ENCODE peak calls at places on chromosome 17, in four cellular contexts. One of them, this sample, is unnamed.

GRCh38 chr17:54780238-54780637 is 120.4 kb upstream of the TOM1L1 start:
- DNase-seq in fibroblast of villous mesenchyme: no peak
- DNase-seq in IMR-90: no peak
- DNase-seq in hepatocyte: no peak
- DNase-seq in this sample: no peak

GRCh38 chr17:58517378-58517927 is 3.0 kb upstream of the MTMR4 start:
- DNase-seq in fibroblast of villous mesenchyme: no peak
- DNase-seq in hepatocyte: no peak
- DNase-seq in IMR-90: no peak
- DNase-seq in this sample: no peak

GRCh38 chr17:79979201-79979840 is 56.4 kb downstream of the TBC1D16 start:
- DNase-seq in IMR-90: no peak
- DNase-seq in hepatocyte: no peak
- DNase-seq in fibroblast of villous mesenchyme: no peak
- DNase-seq in this sample: no peak

GRCh38 chr17:76946772-76947135 is 78.5 kb downstream of the MGAT5B start:
- DNase-seq in fibroblast of villous mesenchyme: no peak
- DNase-seq in hepatocyte: no peak
- DNase-seq in IMR-90: no peak
- DNase-seq in this sample: no peak

GRCh38 chr17:63983326-63983725 is 10.6 kb upstream of the SCN4A start:
- DNase-seq in fibroblast of villous mesenchyme: no peak
- DNase-seq in IMR-90: no peak
- DNase-seq in hepatocyte: no peak
- DNase-seq in this sample: no peak

GRCh38 chr17:48179071-48179945 is 71.7 kb downstream of the SNX11 start:
- DNase-seq in IMR-90: no peak
- DNase-seq in hepatocyte: no peak
- DNase-seq in fibroblast of villous mesenchyme: no peak
- DNase-seq in this sample: no peak

GRCh38 chr17:40542562-40543411 is 22.5 kb downstream of the CCR7 start:
- DNase-seq in IMR-90: peak
- DNase-seq in fibroblast of villous mesenchyme: peak
- DNase-seq in hepatocyte: peak
- DNase-seq in this sample: peak

GRCh38 chr17:4834621-4835020 is 1.5 kb downstream of the MINK1 start:
- DNase-seq in fibroblast of villous mesenchyme: no peak
- DNase-seq in IMR-90: no peak
- DNase-seq in hepatocyte: no peak
- DNase-seq in this sample: no peak

GRCh38 chr17:10754109-10754508 is 24.3 kb upstream of the TMEM220 start:
- DNase-seq in fibroblast of villous mesenchyme: peak
- DNase-seq in IMR-90: peak
- DNase-seq in hepatocyte: peak
- DNase-seq in this sample: peak

GRCh38 chr17:61075988-61076387 is 323.7 kb upstream of the TBX2 start:
- DNase-seq in IMR-90: no peak
- DNase-seq in fibroblast of villous mesenchyme: no peak
- DNase-seq in hepatocyte: no peak
- DNase-seq in this sample: no peak

GRCh38 chr17:32486701-32487459 is at the start of gene CDK5R1:
- DNase-seq in hepatocyte: peak
- DNase-seq in IMR-90: peak
- DNase-seq in fibroblast of villous mesenchyme: peak
- DNase-seq in this sample: no peak

GRCh38 chr17:37547986-37548385 is 58.3 kb downstream of the DUSP14 start:
- DNase-seq in IMR-90: no peak
- DNase-seq in fibroblast of villous mesenchyme: no peak
- DNase-seq in hepatocyte: no peak
- DNase-seq in this sample: no peak

GRCh38 chr17:8068736-8069586 is 18.6 kb downstream of the ALOX12B start:
- DNase-seq in fibroblast of villous mesenchyme: no peak
- DNase-seq in IMR-90: no peak
- DNase-seq in hepatocyte: no peak
- DNase-seq in this sample: no peak

GRCh38 chr17:59487161-59487873 is 78.1 kb upstream of the DHX40 start:
- DNase-seq in fibroblast of villous mesenchyme: no peak
- DNase-seq in hepatocyte: no peak
- DNase-seq in IMR-90: no peak
- DNase-seq in this sample: peak

GRCh38 chr17:21280081-21280518 is 4.4 kb upstream of the MAP2K3 start:
- DNase-seq in hepatocyte: peak
- DNase-seq in fibroblast of villous mesenchyme: peak
- DNase-seq in IMR-90: peak
- DNase-seq in this sample: peak

GRCh38 chr17:11561702-11562101 is 36.6 kb upstream of the DNAH9 start:
- DNase-seq in fibroblast of villous mesenchyme: no peak
- DNase-seq in IMR-90: no peak
- DNase-seq in hepatocyte: no peak
- DNase-seq in this sample: no peak

GRCh38 chr17:61456688-61457225 is 4.5 kb downstream of the TBX4 start:
- DNase-seq in hepatocyte: no peak
- DNase-seq in fibroblast of villous mesenchyme: no peak
- DNase-seq in IMR-90: no peak
- DNase-seq in this sample: no peak

GRCh38 chr17:75771334-75772281 is 6.6 kb upstream of the GALK1 start:
- DNase-seq in IMR-90: peak
- DNase-seq in fibroblast of villous mesenchyme: no peak
- DNase-seq in hepatocyte: peak
- DNase-seq in this sample: peak

GRCh38 chr17:75774471-75774987 is 9.5 kb upstream of the GALK1 start:
- DNase-seq in hepatocyte: no peak
- DNase-seq in fibroblast of villous mesenchyme: no peak
- DNase-seq in IMR-90: no peak
- DNase-seq in this sample: no peak

GRCh38 chr17:75773808-75774470 is 8.9 kb upstream of the GALK1 start:
- DNase-seq in fibroblast of villous mesenchyme: no peak
- DNase-seq in hepatocyte: peak
- DNase-seq in IMR-90: no peak
- DNase-seq in this sample: no peak

GRCh38 chr17:75774988-75775668 is 9.5 kb upstream of the UNK start:
- DNase-seq in fibroblast of villous mesenchyme: no peak
- DNase-seq in IMR-90: peak
- DNase-seq in hepatocyte: peak
- DNase-seq in this sample: peak

DNA sequence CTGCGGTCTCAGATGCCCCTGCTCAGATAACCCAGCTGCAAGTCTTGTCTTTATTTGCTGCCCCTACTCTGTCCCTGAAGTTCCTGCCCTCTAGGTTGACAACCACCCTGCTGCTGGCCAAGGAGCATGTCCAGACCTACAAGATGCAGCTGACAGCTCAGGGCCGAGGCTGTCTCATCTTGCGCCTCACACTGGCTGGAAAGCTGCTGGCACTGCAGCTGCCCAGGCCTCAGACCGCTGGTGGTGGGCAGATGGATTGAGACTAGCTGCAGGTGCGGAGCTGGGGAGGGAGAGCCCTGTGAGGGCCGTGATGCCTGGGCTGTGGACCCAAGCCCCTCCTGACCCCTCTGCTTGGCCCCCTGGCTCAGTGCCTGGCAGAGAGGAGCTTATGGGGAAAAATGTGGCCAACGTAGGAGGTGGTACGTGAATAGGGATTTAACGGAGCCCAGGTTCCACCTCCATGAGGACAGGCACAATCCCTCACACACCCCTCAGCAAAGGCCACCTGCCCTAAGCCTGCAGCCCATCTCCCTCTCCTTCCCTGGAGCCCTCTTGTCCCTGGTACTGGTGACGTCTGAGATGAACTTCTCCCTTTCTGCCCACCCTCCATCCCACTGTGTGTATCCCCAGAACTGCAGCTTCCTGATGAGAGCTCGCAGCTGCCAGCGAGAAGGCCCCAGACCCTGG is 8.3 kb upstream of the GALK1 start:
- DNase-seq in fibroblast of villous mesenchyme: no peak
- DNase-seq in IMR-90: no peak
- DNase-seq in hepatocyte: peak
- DNase-seq in this sample: no peak
- TF ChIP-seq CTCF in fibroblast of villous mesenchyme: no peak
- TF ChIP-seq CTCF in IMR-90: no peak
- TF ChIP-seq CTCF in hepatocyte: no peak
- TF ChIP-seq CTCF in this sample: no peak

GRCh38 chr17:66755101-66755943 is 79.6 kb upstream of the CACNG5 start:
- DNase-seq in fibroblast of villous mesenchyme: no peak
- DNase-seq in IMR-90: no peak
- DNase-seq in hepatocyte: no peak
- DNase-seq in this sample: no peak
- H3K4me3 ChIP-seq in fibroblast of villous mesenchyme: no peak
- H3K4me3 ChIP-seq in IMR-90: no peak
- H3K4me3 ChIP-seq in hepatocyte: no peak
- H3K4me3 ChIP-seq in this sample: no peak

GRCh38 chr17:12765544-12765943 is 23.8 kb upstream of the ARHGAP44 start:
- DNase-seq in fibroblast of villous mesenchyme: peak
- DNase-seq in IMR-90: peak
- DNase-seq in hepatocyte: peak
- DNase-seq in this sample: peak

GRCh38 chr17:12769981-12770380 is 19.3 kb upstream of the ARHGAP44 start:
- DNase-seq in fibroblast of villous mesenchyme: no peak
- DNase-seq in hepatocyte: no peak
- DNase-seq in IMR-90: peak
- DNase-seq in this sample: peak

GRCh38 chr17:12773153-12773552 is 16.1 kb upstream of the ARHGAP44 start:
- DNase-seq in fibroblast of villous mesenchyme: no peak
- DNase-seq in IMR-90: no peak
- DNase-seq in hepatocyte: no peak
- DNase-seq in this sample: no peak

DNA sequence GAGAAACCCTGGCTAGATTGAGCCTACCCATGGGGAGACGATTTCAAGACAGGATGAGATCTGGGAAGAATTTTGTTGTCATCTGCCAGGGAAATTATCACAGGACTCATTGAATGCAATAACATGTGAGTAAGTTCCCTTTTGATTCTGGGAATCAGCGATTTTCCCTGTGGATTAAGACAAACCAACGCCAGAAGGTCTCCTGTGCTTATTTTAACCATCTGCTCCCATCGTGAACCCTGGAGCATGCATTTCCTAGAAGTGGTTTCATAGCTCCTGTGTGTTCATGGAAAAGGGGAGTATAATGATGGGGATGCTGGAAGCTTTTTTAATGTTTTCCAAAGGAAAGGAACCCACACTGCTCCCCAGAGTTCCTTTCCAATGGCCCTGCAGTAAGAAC is 21.0 kb upstream of the ARHGAP44 start:
- DNase-seq in fibroblast of villous mesenchyme: no peak
- DNase-seq in hepatocyte: no peak
- DNase-seq in IMR-90: no peak
- DNase-seq in this sample: peak
- TF ChIP-seq CTCF in fibroblast of villous mesenchyme: no peak
- TF ChIP-seq CTCF in hepatocyte: no peak
- TF ChIP-seq CTCF in IMR-90: no peak
- TF ChIP-seq CTCF in this sample: no peak

GRCh38 chr17:737561-738113 is 5.2 kb downstream of the TLCD3A start:
- DNase-seq in IMR-90: no peak
- DNase-seq in hepatocyte: no peak
- DNase-seq in fibroblast of villous mesenchyme: no peak
- DNase-seq in this sample: no peak

GRCh38 chr17:731943-732787 is at the start of gene TLCD3A:
- DNase-seq in hepatocyte: peak
- DNase-seq in fibroblast of villous mesenchyme: peak
- DNase-seq in IMR-90: peak
- DNase-seq in this sample: peak

GRCh38 chr17:728911-729310 is 3.5 kb upstream of the TLCD3A start:
- DNase-seq in hepatocyte: peak
- DNase-seq in IMR-90: no peak
- DNase-seq in fibroblast of villous mesenchyme: no peak
- DNase-seq in this sample: no peak

GRCh38 chr17:732788-733720 is 658 bp downstream of the TLCD3A start:
- DNase-seq in hepatocyte: peak
- DNase-seq in IMR-90: peak
- DNase-seq in fibroblast of villous mesenchyme: peak
- DNase-seq in this sample: peak

DNA sequence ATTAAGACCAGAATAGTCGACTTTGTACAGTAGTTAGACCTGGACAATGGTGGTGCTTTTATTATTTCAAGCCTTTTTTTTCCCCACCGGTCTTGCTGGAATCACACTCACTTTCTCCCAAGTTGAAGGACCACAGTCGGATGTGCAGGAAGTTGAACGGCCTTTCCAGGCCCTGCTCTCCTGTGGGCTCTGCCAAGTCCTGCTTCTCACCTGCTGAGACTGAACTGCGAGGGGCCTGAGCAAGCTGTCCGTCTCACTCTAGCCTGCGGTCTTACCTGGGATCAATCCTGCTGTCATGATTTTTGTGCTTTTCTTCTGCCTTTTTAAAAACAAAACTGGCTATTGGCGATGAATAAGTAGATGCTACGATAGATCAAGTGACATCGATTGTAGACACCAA is 1.3 kb downstream of the TLCD3A start:
- DNase-seq in IMR-90: no peak
- DNase-seq in hepatocyte: no peak
- DNase-seq in fibroblast of villous mesenchyme: no peak
- DNase-seq in this sample: no peak
- H3K4me3 ChIP-seq in IMR-90: peak
- H3K4me3 ChIP-seq in hepatocyte: peak
- H3K4me3 ChIP-seq in fibroblast of villous mesenchyme: peak
- H3K4me3 ChIP-seq in this sample: peak

This sample was measured in fibroblast of mammary gland.